ENCODE peak calls at places on chromosome 16, in nine cellular contexts. One of them, this sample, is unnamed.
A peak's percentile ranks its signal among the peaks of the same experiment; 100 is the strongest.

GRCh38 chr16:50267651-50268050 is 1.3 kb downstream of the ADCY7 start:
- DNase-seq in GM23248: no peak
- DNase-seq in OCI-LY7: peak; percentile 53
- DNase-seq in GM23338: no peak
- DNase-seq in hepatocyte: no peak
- DNase-seq in fibroblast of lung: no peak
- DNase-seq in trophoblast cell: no peak
- DNase-seq in neural progenitor cell: no peak
- DNase-seq in mammary epithelial cell: no peak
- DNase-seq in this sample: no peak

GRCh38 chr16:89785523-89786155 is 30.8 kb downstream of the FANCA start:
- DNase-seq in trophoblast cell: no peak
- DNase-seq in neural progenitor cell: no peak
- DNase-seq in OCI-LY7: no peak
- DNase-seq in fibroblast of lung: no peak
- DNase-seq in GM23338: no peak
- DNase-seq in mammary epithelial cell: no peak
- DNase-seq in hepatocyte: no peak
- DNase-seq in GM23248: no peak
- DNase-seq in this sample: no peak

GRCh38 chr16:83356266-83356665 is 451.5 kb upstream of the HSBP1 start:
- DNase-seq in OCI-LY7: peak; percentile 72
- DNase-seq in neural progenitor cell: peak; percentile 82
- DNase-seq in GM23248: peak; percentile 78
- DNase-seq in fibroblast of lung: peak; percentile 61
- DNase-seq in hepatocyte: peak; percentile 86
- DNase-seq in GM23338: peak; percentile 89
- DNase-seq in mammary epithelial cell: peak; percentile 83
- DNase-seq in trophoblast cell: peak; percentile 62
- DNase-seq in this sample: peak; percentile 70

GRCh38 chr16:81816793-81817210 is 37.7 kb downstream of the PLCG2 start:
- DNase-seq in hepatocyte: no peak
- DNase-seq in neural progenitor cell: no peak
- DNase-seq in fibroblast of lung: no peak
- DNase-seq in GM23248: no peak
- DNase-seq in trophoblast cell: no peak
- DNase-seq in mammary epithelial cell: no peak
- DNase-seq in GM23338: no peak
- DNase-seq in OCI-LY7: peak; percentile 86
- DNase-seq in this sample: no peak

GRCh38 chr16:57938936-57939871 is 31.7 kb downstream of the CNGB1 start:
- DNase-seq in trophoblast cell: peak; percentile 16
- DNase-seq in GM23338: no peak
- DNase-seq in OCI-LY7: no peak
- DNase-seq in hepatocyte: peak; percentile 55
- DNase-seq in neural progenitor cell: no peak
- DNase-seq in mammary epithelial cell: peak; percentile 53
- DNase-seq in fibroblast of lung: peak; percentile 65
- DNase-seq in GM23248: peak; percentile 87
- DNase-seq in this sample: peak; percentile 9

GRCh38 chr16:22264786-22265185 is 32.4 kb upstream of the POLR3E start:
- DNase-seq in neural progenitor cell: peak; percentile 39
- DNase-seq in OCI-LY7: no peak
- DNase-seq in trophoblast cell: peak; percentile 61
- DNase-seq in mammary epithelial cell: no peak
- DNase-seq in fibroblast of lung: no peak
- DNase-seq in GM23248: no peak
- DNase-seq in GM23338: no peak
- DNase-seq in hepatocyte: no peak
- DNase-seq in this sample: no peak

GRCh38 chr16:50475170-50475569 is 73.0 kb upstream of the NKD1 start:
- DNase-seq in hepatocyte: no peak
- DNase-seq in GM23338: no peak
- DNase-seq in fibroblast of lung: no peak
- DNase-seq in neural progenitor cell: no peak
- DNase-seq in OCI-LY7: no peak
- DNase-seq in GM23248: no peak
- DNase-seq in mammary epithelial cell: no peak
- DNase-seq in trophoblast cell: no peak
- DNase-seq in this sample: no peak

GRCh38 chr16:59046335-59046734 is 312.2 kb upstream of the GOT2 start:
- DNase-seq in GM23248: no peak
- DNase-seq in OCI-LY7: no peak
- DNase-seq in trophoblast cell: no peak
- DNase-seq in mammary epithelial cell: no peak
- DNase-seq in GM23338: no peak
- DNase-seq in neural progenitor cell: no peak
- DNase-seq in fibroblast of lung: peak; percentile 6
- DNase-seq in hepatocyte: no peak
- DNase-seq in this sample: no peak

GRCh38 chr16:60788631-60789030 is 1247.6 kb downstream of the CDH8 start:
- DNase-seq in GM23248: no peak
- DNase-seq in neural progenitor cell: peak; percentile 6
- DNase-seq in trophoblast cell: no peak
- DNase-seq in mammary epithelial cell: no peak
- DNase-seq in GM23338: peak; percentile 8
- DNase-seq in OCI-LY7: no peak
- DNase-seq in hepatocyte: no peak
- DNase-seq in fibroblast of lung: no peak
- DNase-seq in this sample: no peak

GRCh38 chr16:49801290-49801689 is 54.6 kb downstream of the ZNF423 start:
- DNase-seq in OCI-LY7: no peak
- DNase-seq in hepatocyte: no peak
- DNase-seq in GM23338: no peak
- DNase-seq in mammary epithelial cell: no peak
- DNase-seq in fibroblast of lung: no peak
- DNase-seq in GM23248: no peak
- DNase-seq in trophoblast cell: peak; percentile 2
- DNase-seq in neural progenitor cell: no peak
- DNase-seq in this sample: no peak

GRCh38 chr16:3514621-3515020 is 13.8 kb downstream of the CLUAP1 start:
- DNase-seq in trophoblast cell: no peak
- DNase-seq in hepatocyte: no peak
- DNase-seq in mammary epithelial cell: peak; percentile 76
- DNase-seq in fibroblast of lung: peak; percentile 29
- DNase-seq in OCI-LY7: no peak
- DNase-seq in GM23248: peak; percentile 44
- DNase-seq in GM23338: no peak
- DNase-seq in neural progenitor cell: no peak
- DNase-seq in this sample: no peak

GRCh38 chr16:3518983-3519343 is 18.2 kb downstream of the CLUAP1 start:
- DNase-seq in fibroblast of lung: no peak
- DNase-seq in hepatocyte: no peak
- DNase-seq in trophoblast cell: no peak
- DNase-seq in neural progenitor cell: no peak
- DNase-seq in OCI-LY7: no peak
- DNase-seq in mammary epithelial cell: no peak
- DNase-seq in GM23338: no peak
- DNase-seq in GM23248: no peak
- DNase-seq in this sample: no peak

GRCh38 chr16:3518292-3518982 is 17.6 kb downstream of the CLUAP1 start:
- DNase-seq in hepatocyte: no peak
- DNase-seq in GM23248: no peak
- DNase-seq in trophoblast cell: no peak
- DNase-seq in OCI-LY7: no peak
- DNase-seq in GM23338: no peak
- DNase-seq in neural progenitor cell: no peak
- DNase-seq in mammary epithelial cell: no peak
- DNase-seq in fibroblast of lung: no peak
- DNase-seq in this sample: no peak

GRCh38 chr16:3513892-3514600 is 13.2 kb downstream of the CLUAP1 start:
- DNase-seq in mammary epithelial cell: peak; percentile 82
- DNase-seq in neural progenitor cell: no peak
- DNase-seq in fibroblast of lung: no peak
- DNase-seq in GM23248: no peak
- DNase-seq in hepatocyte: no peak
- DNase-seq in OCI-LY7: no peak
- DNase-seq in GM23338: no peak
- DNase-seq in trophoblast cell: no peak
- DNase-seq in this sample: no peak

DNA sequence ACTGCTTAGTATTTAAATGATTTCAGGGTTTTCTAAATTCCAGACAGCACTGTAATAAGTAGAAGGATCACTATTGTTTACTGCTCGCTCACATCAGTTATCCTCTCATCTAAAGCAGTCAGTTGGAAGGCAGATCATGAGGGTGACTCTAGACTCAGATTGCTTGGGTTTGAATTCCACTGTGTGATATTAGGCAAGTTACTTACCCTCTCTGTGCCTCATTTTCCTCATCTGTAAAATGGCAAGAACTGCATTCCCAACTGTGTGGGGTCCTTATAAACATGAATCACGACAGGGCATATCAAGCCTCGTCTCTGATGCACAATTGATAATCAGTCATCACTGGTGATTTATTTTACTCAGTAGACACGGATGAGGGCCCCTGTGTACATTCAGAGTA is 15.1 kb downstream of the CLUAP1 start:
- DNase-seq in trophoblast cell: no peak
- DNase-seq in mammary epithelial cell: no peak
- DNase-seq in hepatocyte: no peak
- DNase-seq in neural progenitor cell: no peak
- DNase-seq in fibroblast of lung: no peak
- DNase-seq in GM23248: no peak
- DNase-seq in OCI-LY7: no peak
- DNase-seq in GM23338: no peak
- DNase-seq in this sample: no peak
- H3K36me3 ChIP-seq in trophoblast cell: peaks cover 5% of the 10 kb centered on the region
- H3K36me3 ChIP-seq in mammary epithelial cell: peaks cover 5% of the 10 kb centered on the region
- H3K36me3 ChIP-seq in hepatocyte: no peaks in the 10 kb centered on the region
- H3K36me3 ChIP-seq in neural progenitor cell: peaks cover 4% of the 10 kb centered on the region
- H3K36me3 ChIP-seq in fibroblast of lung: no peaks in the 10 kb centered on the region
- H3K36me3 ChIP-seq in GM23248: peaks cover 47% of the 10 kb centered on the region
- H3K36me3 ChIP-seq in OCI-LY7: peaks cover 4% of the 10 kb centered on the region
- H3K36me3 ChIP-seq in GM23338: no peaks in the 10 kb centered on the region
- H3K36me3 ChIP-seq in this sample: peaks cover 17% of the 10 kb centered on the region

DNA sequence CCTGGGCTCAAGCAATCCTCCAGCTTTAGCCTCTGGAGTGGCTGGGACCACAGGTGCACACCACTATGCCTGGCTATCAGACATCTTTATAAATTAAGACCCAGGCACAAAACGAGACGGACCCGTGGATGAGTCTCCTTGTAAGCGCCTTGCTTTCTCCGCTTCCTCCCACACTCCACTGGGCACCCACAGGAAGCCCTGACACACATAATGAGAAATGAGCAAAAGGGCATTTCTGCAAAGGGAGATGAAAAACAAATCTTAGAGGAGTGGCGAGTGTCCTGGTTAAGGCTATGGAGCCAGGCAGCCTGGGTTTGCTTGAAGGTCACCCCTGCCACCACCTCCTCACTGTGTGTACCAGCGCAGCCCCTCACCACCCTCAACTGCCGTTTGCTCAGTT is 56.3 kb downstream of the XYLT1 start:
- DNase-seq in mammary epithelial cell: no peak
- DNase-seq in OCI-LY7: peak; percentile 73
- DNase-seq in GM23248: no peak
- DNase-seq in GM23338: no peak
- DNase-seq in neural progenitor cell: no peak
- DNase-seq in trophoblast cell: no peak
- DNase-seq in fibroblast of lung: no peak
- DNase-seq in hepatocyte: no peak
- DNase-seq in this sample: no peak
- H3K79me2 ChIP-seq in mammary epithelial cell: no peaks in the 10 kb centered on the region
- H3K79me2 ChIP-seq in OCI-LY7: peaks cover 43% of the 10 kb centered on the region
- H3K79me2 ChIP-seq in GM23248: peaks cover 100% of the 10 kb centered on the region
- H3K79me2 ChIP-seq in GM23338: peaks cover 74% of the 10 kb centered on the region
- H3K79me2 ChIP-seq in neural progenitor cell: no peaks in the 10 kb centered on the region
- H3K79me2 ChIP-seq in trophoblast cell: no peaks in the 10 kb centered on the region
- H3K79me2 ChIP-seq in fibroblast of lung: peaks cover 5% of the 10 kb centered on the region
- H3K79me2 ChIP-seq in hepatocyte: no peaks in the 10 kb centered on the region
- H3K79me2 ChIP-seq in this sample: no peaks in the 10 kb centered on the region

GRCh38 chr16:28866454-28866804 is 2.8 kb downstream of the SH2B1 start:
- DNase-seq in neural progenitor cell: no peak
- DNase-seq in mammary epithelial cell: no peak
- DNase-seq in fibroblast of lung: no peak
- DNase-seq in GM23338: no peak
- DNase-seq in GM23248: no peak
- DNase-seq in trophoblast cell: no peak
- DNase-seq in OCI-LY7: no peak
- DNase-seq in hepatocyte: no peak
- DNase-seq in this sample: no peak
- H3K36me3 ChIP-seq in neural progenitor cell: no peaks in the 10 kb centered on the region
- H3K36me3 ChIP-seq in mammary epithelial cell: peaks cover 21% of the 10 kb centered on the region
- H3K36me3 ChIP-seq in fibroblast of lung: peaks cover 29% of the 10 kb centered on the region
- H3K36me3 ChIP-seq in GM23338: peaks cover 4% of the 10 kb centered on the region
- H3K36me3 ChIP-seq in GM23248: peaks cover 13% of the 10 kb centered on the region
- H3K36me3 ChIP-seq in trophoblast cell: peaks cover 48% of the 10 kb centered on the region
- H3K36me3 ChIP-seq in OCI-LY7: peaks cover 40% of the 10 kb centered on the region
- H3K36me3 ChIP-seq in hepatocyte: no peaks in the 10 kb centered on the region
- H3K36me3 ChIP-seq in this sample: peaks cover 5% of the 10 kb centered on the region

GRCh38 chr16:75062944-75063444 is 53.6 kb downstream of the LDHD start:
- DNase-seq in trophoblast cell: peak; percentile 32
- DNase-seq in mammary epithelial cell: no peak
- DNase-seq in fibroblast of lung: no peak
- DNase-seq in OCI-LY7: no peak
- DNase-seq in neural progenitor cell: no peak
- DNase-seq in GM23248: no peak
- DNase-seq in hepatocyte: no peak
- DNase-seq in GM23338: no peak
- DNase-seq in this sample: no peak
- H3K79me2 ChIP-seq in trophoblast cell: peaks cover 12% of the 10 kb centered on the region
- H3K79me2 ChIP-seq in mammary epithelial cell: peaks cover 75% of the 10 kb centered on the region
- H3K79me2 ChIP-seq in fibroblast of lung: peaks cover 15% of the 10 kb centered on the region
- H3K79me2 ChIP-seq in OCI-LY7: no peaks in the 10 kb centered on the region
- H3K79me2 ChIP-seq in neural progenitor cell: peaks cover 97% of the 10 kb centered on the region
- H3K79me2 ChIP-seq in GM23248: peaks cover 77% of the 10 kb centered on the region
- H3K79me2 ChIP-seq in hepatocyte: peaks cover 88% of the 10 kb centered on the region
- H3K79me2 ChIP-seq in GM23338: peaks cover 99% of the 10 kb centered on the region
- H3K79me2 ChIP-seq in this sample: peaks cover 18% of the 10 kb centered on the region

GRCh38 chr16:19636436-19637267 is 81.1 kb downstream of the VPS35L start:
- DNase-seq in hepatocyte: no peak
- DNase-seq in GM23338: no peak
- DNase-seq in neural progenitor cell: no peak
- DNase-seq in GM23248: no peak
- DNase-seq in fibroblast of lung: peak; percentile 26
- DNase-seq in mammary epithelial cell: no peak
- DNase-seq in OCI-LY7: no peak
- DNase-seq in trophoblast cell: no peak
- DNase-seq in this sample: no peak
- H3K36me3 ChIP-seq in hepatocyte: no peaks in the 10 kb centered on the region
- H3K36me3 ChIP-seq in GM23338: peaks cover 12% of the 10 kb centered on the region
- H3K36me3 ChIP-seq in neural progenitor cell: no peaks in the 10 kb centered on the region
- H3K36me3 ChIP-seq in GM23248: peaks cover 10% of the 10 kb centered on the region
- H3K36me3 ChIP-seq in fibroblast of lung: peaks cover 7% of the 10 kb centered on the region
- H3K36me3 ChIP-seq in mammary epithelial cell: peaks cover 9% of the 10 kb centered on the region
- H3K36me3 ChIP-seq in OCI-LY7: peaks cover 50% of the 10 kb centered on the region
- H3K36me3 ChIP-seq in trophoblast cell: peaks cover 4% of the 10 kb centered on the region
- H3K36me3 ChIP-seq in this sample: peaks cover 18% of the 10 kb centered on the region

This sample was measured in endothelial cell of umbilical vein.